ENCODE peak calls at places on chromosomes 4 and X, in six cellular contexts. R is GM23338, E is PC-9, S is neuronal stem cell, I is astrocyte, Y is HepG2. W is an unnamed sample.

GRCh38 chr4:88143504-88143903 is 14.9 kb downstream of the ABCG2 start:
- DNase-seq in R (no peak), Y (no peak), I (peak; percentile 86), E (peak; percentile 88), S (no peak), W (peak; percentile 44)

GRCh38 chrX:105695451-105695850 is 126.9 kb upstream of the NRK start:
- DNase-seq in I (peak; percentile 44), S (no peak), Y (no peak), R (no peak), E (peak; percentile 84), W (no peak)

GRCh38 chr4:185513489-185514181 is 21.7 kb downstream of the PDLIM3 start:
- DNase-seq in S (no peak), E (no peak), R (no peak), I (peak; percentile 53), Y (peak; percentile 73), W (no peak)

GRCh38 chrX:40821780-40822179 is 86.4 kb upstream of the MED14 start:
- DNase-seq in I (no peak), Y (no peak), R (no peak), E (no peak), S (no peak), W (no peak)

GRCh38 chrX:153032397-153033118 is 23.7 kb upstream of the PNMA3 start:
- DNase-seq in I (no peak), S (peak; percentile 32), Y (peak; percentile 21), E (no peak), R (peak; percentile 64), W (peak; percentile 94)

GRCh38 chr4:151199496-151200190 is 77.3 kb upstream of the PRSS48 start:
- DNase-seq in E (no peak), R (no peak), I (no peak), Y (peak; percentile 47), S (peak; percentile 3), W (no peak)

GRCh38 chr4:143184217-143184502 is 557 bp upstream of the USP38 start:
- DNase-seq in I (no peak), E (no peak), Y (no peak), R (no peak), S (no peak), W (no peak)

GRCh38 chr4:835148-836002 is 9.4 kb upstream of the CPLX1 start:
- DNase-seq in E (peak; percentile 48), I (no peak), R (no peak), S (no peak), Y (peak; percentile 30), W (peak; percentile 83)

GRCh38 chr4:94307231-94307840 is 35.3 kb downstream of the HPGDS start:
- DNase-seq in Y (no peak), S (no peak), R (no peak), E (no peak), I (no peak), W (no peak)

GRCh38 chr4:1040344-1041146 is 29.1 kb downstream of the FGFRL1 start:
- DNase-seq in S (no peak), Y (no peak), I (no peak), R (no peak), E (no peak), W (peak; percentile 73)

GRCh38 chr4:73166212-73166611 is 92.4 kb downstream of the ANKRD17 start:
- DNase-seq in R (no peak), S (no peak), E (no peak), Y (no peak), I (no peak), W (no peak)

GRCh38 chr4:67201334-67201733 is 344.0 kb downstream of the CENPC start:
- DNase-seq in E (no peak), I (no peak), Y (no peak), R (no peak), S (no peak), W (no peak)

GRCh38 chrX:134715930-134716619 is 57.8 kb upstream of the PLAC1 start:
- DNase-seq in E (no peak), S (no peak), Y (no peak), R (peak; percentile 2), I (no peak), W (no peak)

GRCh38 chrX:74248889-74249288 is 55.1 kb upstream of the ZCCHC13 start:
- DNase-seq in I (no peak), R (peak; percentile 67), E (no peak), S (no peak), Y (no peak), W (peak; percentile 36)

GRCh38 chr4:106584590-106584989 is 216.0 kb upstream of the GIMD1 start:
- DNase-seq in E (no peak), S (no peak), R (no peak), I (peak; percentile 73), Y (no peak), W (no peak)

GRCh38 chr4:89044147-89044900 is 12.7 kb downstream of the FAM13A start:
- DNase-seq in E (no peak), Y (no peak), S (no peak), R (no peak), I (no peak), W (no peak)

GRCh38 chrX:47059142-47059874 is 18.9 kb upstream of the RGN start:
- DNase-seq in S (no peak), R (no peak), I (no peak), Y (no peak), E (no peak), W (no peak)

GRCh38 chrX:16822723-16823122 is 36.5 kb downstream of the TXLNG start:
- DNase-seq in Y (no peak), S (no peak), R (no peak), I (peak; percentile 77), E (no peak), W (peak; percentile 92)

GRCh38 chr4:184348311-184349233 is 125.8 kb downstream of the IRF2 start:
- DNase-seq in E (peak; percentile 56), Y (peak; percentile 99), I (no peak), R (no peak), S (no peak), W (no peak)

GRCh38 chr4:650951-651883 is 22.9 kb downstream of the ATP5ME start:
- DNase-seq in E (no peak), S (no peak), Y (no peak), I (no peak), R (peak; percentile 45), W (peak; percentile 88)

GRCh38 chr4:149885896-149886295 is 70.3 kb upstream of the IQCM start:
- DNase-seq in E (no peak), I (peak; percentile 92), Y (no peak), S (no peak), R (no peak), W (peak; percentile 65)

GRCh38 chrX:67720344-67720743 is 176.5 kb downstream of the AR start:
- DNase-seq in Y (no peak), R (no peak), E (no peak), S (no peak), I (peak; percentile 30), W (no peak)

GRCh38 chr4:22071749-22072148 is 123.2 kb upstream of the KCNIP4 start:
- DNase-seq in Y (no peak), E (no peak), R (no peak), S (no peak), I (peak; percentile 5), W (peak; percentile 49)

GRCh38 chr4:166493828-166494432 is 620.9 kb downstream of the TLL1 start:
- DNase-seq in E (no peak), R (no peak), Y (no peak), S (no peak), I (peak; percentile 18), W (no peak)

GRCh38 chr4:2482192-2482591 is 13.3 kb downstream of the RNF4 start:
- DNase-seq in S (no peak), Y (no peak), R (no peak), I (no peak), E (no peak), W (no peak)
- H3K4me2 ChIP-seq in S (no peak overlapping the region), Y (peak overlapping the region; percentile 34), R (no peak overlapping the region), I (peak overlapping the region; percentile 34), E (no peak overlapping the region), W (peak overlapping the region; percentile 1)

GRCh38 chr4:8160233-8160560 is 1.6 kb upstream of the ABLIM2 start:
- DNase-seq in E (no peak), S (no peak), Y (no peak), R (no peak), I (no peak), W (peak; percentile 66)
- H3K4me1 ChIP-seq in E (no peaks in the 10 kb centered on the region), S (peaks cover 6% of the 10 kb centered on the region), Y (peaks cover 7% of the 10 kb centered on the region), R (no peaks in the 10 kb centered on the region), I (peaks cover 4% of the 10 kb centered on the region), W (peaks cover 10% of the 10 kb centered on the region)

GRCh38 chr4:105155426-105155825 is 8.8 kb downstream of the TET2 start:
- DNase-seq in S (no peak), E (no peak), I (no peak), Y (no peak), R (no peak), W (no peak)

GRCh38 chr4:105162123-105162796 is 15.6 kb downstream of the TET2 start:
- DNase-seq in E (no peak), S (no peak), I (no peak), R (peak; percentile 45), Y (no peak), W (no peak)

GRCh38 chr4:105153749-105154148 is 7.1 kb downstream of the TET2 start:
- DNase-seq in Y (no peak), R (no peak), E (no peak), I (no peak), S (no peak), W (no peak)

GRCh38 chr4:105154576-105154975 is 7.9 kb downstream of the TET2 start:
- DNase-seq in R (peak; percentile 13), I (no peak), E (no peak), Y (no peak), S (no peak), W (no peak)

GRCh38 chr4:105158837-105159236 is 12.2 kb downstream of the TET2 start:
- DNase-seq in E (no peak), S (no peak), R (peak; percentile 51), Y (peak; percentile 41), I (peak; percentile 33), W (no peak)
- H3K4me3 ChIP-seq in E (no peak overlapping the region), S (no peak overlapping the region), R (no peak overlapping the region), Y (no peak overlapping the region), I (no peak overlapping the region), W (no peak overlapping the region)

GRCh38 chrX:24759786-24760185 is 66.1 kb downstream of the POLA1 start:
- DNase-seq in S (no peak), E (no peak), I (no peak), Y (no peak), R (no peak), W (no peak)

GRCh38 chrX:24760601-24761000 is 66.9 kb downstream of the POLA1 start:
- DNase-seq in Y (no peak), I (peak; percentile 81), R (no peak), S (no peak), E (no peak), W (peak; percentile 44)

GRCh38 chrX:24763989-24764388 is 70.3 kb downstream of the POLA1 start:
- DNase-seq in R (no peak), S (no peak), E (no peak), Y (no peak), I (no peak), W (no peak)

GRCh38 chrX:24761306-24761705 is 67.6 kb downstream of the POLA1 start:
- DNase-seq in I (peak; percentile 72), R (no peak), E (no peak), Y (no peak), S (no peak), W (peak; percentile 17)
- H3K4me2 ChIP-seq in I (peak overlapping the region; percentile 55), R (no peak overlapping the region), E (no peak overlapping the region), Y (no peak overlapping the region), S (no peak overlapping the region), W (no peak overlapping the region)